ENCODE peak calls at places on chromosome X, in ten cellular contexts. P, U, B, N, Y, X, J, S, D and F are unnamed samples.

GRCh38 chrX:40325161-40325560 is 227.4 kb upstream of the BCOR start:
- DNase-seq in X (no peak), J (no peak), Y (no peak), N (no peak), P (no peak), U (no peak), B (no peak), S (no peak), D (no peak), F (no peak)

GRCh38 chrX:74511704-74512103 is 90.4 kb downstream of the SLC16A2 start:
- DNase-seq in J (no peak), Y (no peak), B (no peak), S (no peak), X (no peak), U (no peak), N (no peak), P (no peak), D (no peak), F (no peak)

GRCh38 chrX:143634701-143635442 is 1.0 kb downstream of the SLITRK4 start:
- DNase-seq in S (peak), U (no peak), P (no peak), Y (no peak), X (no peak), N (no peak), J (no peak), B (no peak), D (no peak), F (no peak)

GRCh38 chrX:10404435-10404834 is 215.9 kb downstream of the MID1 start:
- DNase-seq in P (no peak), B (no peak), N (peak), D (no peak), X (no peak), U (no peak), Y (no peak), S (no peak), J (no peak), F (no peak)

GRCh38 chrX:140180585-140180984 is 215.3 kb upstream of the CXorf66 start:
- DNase-seq in P (no peak), B (no peak), U (no peak), D (no peak), N (no peak), S (no peak), J (no peak), X (no peak), Y (no peak), F (no peak)

GRCh38 chrX:19879742-19880378 is 7.5 kb downstream of the SH3KBP1 start:
- DNase-seq in S (no peak), J (no peak), X (no peak), P (no peak), Y (no peak), D (no peak), U (peak), B (no peak), N (no peak), F (no peak)

GRCh38 chrX:19334945-19335626 is 8.6 kb upstream of the PDHA1 start:
- DNase-seq in S (peak), X (no peak), Y (no peak), J (no peak), P (no peak), B (no peak), D (no peak), U (peak), N (no peak), F (no peak)

GRCh38 chrX:71282514-71283408 is 674 bp upstream of the NONO start:
- DNase-seq in X (no peak), D (no peak), B (no peak), N (peak), J (peak), U (no peak), Y (no peak), S (no peak), P (peak), F (no peak)

GRCh38 chrX:119127643-119128042 is at the start of gene KIAA1210:
- DNase-seq in D (no peak), U (no peak), B (no peak), P (no peak), X (no peak), J (no peak), Y (no peak), S (no peak), N (no peak), F (no peak)

GRCh38 chrX:68832101-68832416 is 3.2 kb downstream of the EFNB1 start:
- DNase-seq in Y (no peak), P (no peak), B (no peak), N (peak), D (no peak), J (no peak), X (no peak), U (no peak), S (peak), F (no peak)

GRCh38 chrX:135477576-135477975 is 42.9 kb upstream of the INTS6L start:
- DNase-seq in D (peak), X (peak), U (peak), S (peak), N (no peak), P (peak), J (no peak), Y (peak), B (peak), F (no peak)

GRCh38 chrX:437636-438390 is 51.1 kb upstream of the PPP2R3B start:
- DNase-seq in S (no peak), X (no peak), Y (no peak), J (no peak), U (peak), D (no peak), B (no peak), N (no peak), P (no peak), F (no peak)

GRCh38 chrX:118637997-118638396 is 89.4 kb upstream of the IL13RA1 start:
- DNase-seq in B (no peak), X (no peak), S (no peak), D (no peak), J (no peak), N (no peak), P (no peak), Y (no peak), U (no peak), F (no peak)

GRCh38 chrX:118964252-118964651 is 10.2 kb upstream of the LONRF3 start:
- DNase-seq in S (no peak), N (no peak), U (no peak), Y (no peak), B (no peak), J (no peak), X (no peak), P (no peak), D (no peak), F (no peak)

GRCh38 chrX:21741869-21742701 is 15.8 kb downstream of the SMPX start:
- DNase-seq in N (no peak), J (no peak), P (no peak), U (peak), Y (no peak), S (no peak), X (no peak), B (no peak), D (no peak), F (no peak)

GRCh38 chrX:8783100-8784098 is 17.8 kb downstream of the FAM9A start:
- DNase-seq in N (no peak), B (peak), S (peak), P (peak), J (no peak), Y (no peak), X (no peak), U (peak), D (no peak), F (no peak)

GRCh38 chrX:29662759-29663503 is 552.4 kb upstream of the MAGEB2 start:
- DNase-seq in U (no peak), P (no peak), J (no peak), D (peak), N (peak), S (peak), B (no peak), X (peak), Y (no peak), F (no peak)

GRCh38 chrX:40172980-40173661 is 75.4 kb upstream of the BCOR start:
- DNase-seq in P (no peak), D (no peak), N (no peak), Y (no peak), U (no peak), S (peak), J (no peak), X (no peak), B (no peak), F (no peak)

GRCh38 chrX:154444001-154444754 is at the start of gene FAM50A:
- DNase-seq in S (no peak), J (peak), U (peak), X (no peak), N (peak), D (no peak), P (peak), Y (peak), B (peak), F (peak)

GRCh38 chrX:102720237-102721168 is at the start of gene GPRASP3:
- DNase-seq in U (peak), N (peak), Y (peak), D (no peak), P (peak), X (peak), J (peak), S (peak), B (peak), F (peak)

GRCh38 chrX:69069876-69070275 is 95.4 kb downstream of the PJA1 start:
- DNase-seq in D (no peak), Y (no peak), U (no peak), X (no peak), S (no peak), J (no peak), B (no peak), P (no peak), N (no peak), F (no peak)

GRCh38 chrX:43836435-43837184 is 45.6 kb downstream of the MAOB start:
- DNase-seq in D (no peak), Y (peak), S (no peak), U (peak), X (no peak), J (no peak), N (peak), P (no peak), B (no peak), F (no peak)

GRCh38 chrX:40107291-40108083 is 9.7 kb upstream of the BCOR start:
- DNase-seq in P (no peak), S (peak), Y (peak), B (no peak), U (peak), X (no peak), J (peak), N (no peak), D (no peak), F (no peak)

GRCh38 chrX:134712272-134712671 is 54.0 kb upstream of the PLAC1 start:
- DNase-seq in X (no peak), U (no peak), J (no peak), B (no peak), Y (no peak), P (no peak), S (no peak), D (no peak), N (no peak), F (no peak)

GRCh38 chrX:33109858-33110257 is 101.5 kb downstream of the DMD start:
- DNase-seq in B (no peak), P (no peak), Y (no peak), S (no peak), U (no peak), X (no peak), N (no peak), J (no peak), D (no peak), F (no peak)

GRCh38 chrX:110853610-110854009 is 58.0 kb upstream of the CHRDL1 start:
- DNase-seq in X (no peak), U (peak), P (no peak), Y (peak), N (peak), J (no peak), D (no peak), S (peak), B (no peak), F (peak)

GRCh38 chrX:109964390-109964789 is 38.5 kb upstream of the TMEM164 start:
- DNase-seq in N (no peak), B (no peak), X (no peak), P (no peak), U (no peak), Y (no peak), S (no peak), D (no peak), J (no peak), F (no peak)

GRCh38 chrX:73850124-73851013 is 287.4 kb downstream of the CHIC1 start:
- DNase-seq in B (no peak), U (no peak), J (no peak), S (peak), P (no peak), N (no peak), X (no peak), D (no peak), Y (peak), F (no peak)

GRCh38 chrX:101287402-101287801 is 3.7 kb downstream of the TAF7L start:
- DNase-seq in S (no peak), J (no peak), U (peak), N (peak), D (no peak), Y (peak), X (no peak), P (no peak), B (no peak), F (no peak)

GRCh38 chrX:71177327-71177726 is 32.7 kb downstream of the NLGN3 start:
- DNase-seq in U (no peak), S (no peak), D (no peak), P (no peak), J (no peak), Y (no peak), N (no peak), X (no peak), B (no peak), F (no peak)